ENCODE peak calls at places on chromosomes 1 and 21, in eight cellular contexts. N, U, X, K, E, I, W and J are unnamed samples.

GRCh38 chr1:91744973-91745648 is 140.8 kb downstream of the TGFBR3 start:
- DNase-seq in E (peak), N (no peak), I (no peak), W (no peak), U (peak), X (peak), K (no peak), J (peak)

GRCh38 chr1:196481616-196482015 is 126.6 kb downstream of the KCNT2 start:
- DNase-seq in U (no peak), E (no peak), N (peak), W (no peak), K (no peak), I (no peak), X (no peak), J (no peak)

GRCh38 chr1:110785055-110785454 is 87.9 kb upstream of the CD53 start:
- DNase-seq in N (no peak), E (no peak), W (no peak), X (no peak), K (no peak), U (no peak), I (no peak), J (no peak)

GRCh38 chr1:174040387-174040786 is 18.2 kb upstream of the RC3H1 start:
- DNase-seq in W (no peak), U (no peak), K (no peak), E (no peak), N (peak), I (no peak), X (no peak), J (no peak)

GRCh38 chr1:186806477-186806876 is 22.3 kb upstream of the PLA2G4A start:
- DNase-seq in I (no peak), U (no peak), N (peak), X (no peak), W (no peak), K (peak), E (no peak), J (no peak)

GRCh38 chr1:41670558-41670957 is 186.1 kb upstream of the EDN2 start:
- DNase-seq in X (no peak), N (peak), I (no peak), E (no peak), U (no peak), K (no peak), W (no peak), J (no peak)

GRCh38 chr1:184506501-184506900 is 119.7 kb downstream of the C1orf21 start:
- DNase-seq in U (no peak), X (no peak), N (no peak), E (no peak), I (no peak), K (no peak), W (no peak), J (no peak)

GRCh38 chr21:39958731-39959130 is 91.5 kb downstream of the PCP4 start:
- DNase-seq in I (no peak), U (no peak), X (no peak), N (no peak), W (no peak), E (no peak), K (no peak), J (no peak)

GRCh38 chr1:13790290-13791035 is 90.5 kb downstream of the PRDM2 start:
- DNase-seq in I (no peak), E (no peak), U (no peak), W (no peak), N (no peak), X (no peak), K (no peak), J (no peak)

GRCh38 chr1:26278303-26278702 is 1.6 kb upstream of the SH3BGRL3 start:
- DNase-seq in K (no peak), U (no peak), N (peak), I (no peak), W (no peak), E (no peak), X (no peak), J (no peak)

GRCh38 chr1:89939059-89939570 is 55.8 kb upstream of the ZNF326 start:
- DNase-seq in X (no peak), E (no peak), U (no peak), W (no peak), K (no peak), I (no peak), N (no peak), J (no peak)

GRCh38 chr1:109499661-109500536 is 6.0 kb downstream of the CYB561D1 start:
- DNase-seq in W (no peak), K (no peak), N (peak), E (no peak), X (peak), I (no peak), U (peak), J (no peak)

GRCh38 chr1:85320371-85321131 is 44.1 kb upstream of the BCL10 start:
- DNase-seq in N (peak), E (no peak), W (no peak), U (no peak), I (no peak), X (no peak), K (no peak), J (no peak)

GRCh38 chr1:157575744-157576143 is 22.1 kb downstream of the FCRL4 start:
- DNase-seq in I (no peak), K (no peak), W (no peak), N (no peak), E (no peak), X (no peak), U (no peak), J (no peak)

GRCh38 chr1:222618001-222618879 is at the start of gene MIA3:
- DNase-seq in K (peak), X (no peak), U (peak), E (peak), N (peak), I (no peak), W (no peak), J (peak)

GRCh38 chr1:85581802-85582686 is 1.5 kb downstream of the CCN1 start:
- DNase-seq in N (peak), W (peak), U (no peak), E (no peak), K (no peak), X (peak), I (no peak), J (peak)

GRCh38 chr21:14911351-14911750 is 153.4 kb downstream of the NRIP1 start:
- DNase-seq in U (no peak), K (no peak), W (no peak), X (no peak), I (no peak), N (no peak), E (no peak), J (no peak)

GRCh38 chr1:225424562-225425210 is 3.2 kb downstream of the LBR start:
- DNase-seq in K (no peak), I (no peak), X (no peak), N (peak), W (no peak), E (no peak), U (no peak), J (no peak)

GRCh38 chr1:161367684-161368398 is at the start of gene CFAP126:
- DNase-seq in N (peak), W (no peak), X (peak), I (peak), E (peak), U (peak), K (peak), J (peak)

GRCh38 chr1:226798427-226799411 is 59.6 kb upstream of the ITPKB start:
- DNase-seq in N (no peak), I (peak), E (no peak), X (no peak), K (no peak), W (no peak), U (no peak), J (no peak)

GRCh38 chr1:155001688-155002474 is 721 bp upstream of the ZBTB7B start:
- DNase-seq in U (peak), W (peak), K (peak), I (peak), N (peak), E (peak), X (peak), J (peak)
- TF ChIP-seq POLR2A in U (peak), W (peak), K (no peak), I (peak), N (no peak), E (peak), X (peak), J (peak)

GRCh38 chr1:200372095-200372884 is 37.5 kb downstream of the ZNF281 start:
- DNase-seq in W (no peak), N (peak), K (peak), U (no peak), E (no peak), I (no peak), X (no peak), J (no peak)

GRCh38 chr1:200373811-200374231 is 36.0 kb downstream of the ZNF281 start:
- DNase-seq in N (no peak), W (no peak), U (no peak), X (no peak), K (no peak), E (no peak), I (no peak), J (no peak)

GRCh38 chr1:200372885-200373181 is 37.0 kb downstream of the ZNF281 start:
- DNase-seq in K (no peak), X (no peak), E (no peak), N (no peak), I (no peak), U (no peak), W (no peak), J (no peak)

GRCh38 chr1:200376521-200376920 is 33.3 kb downstream of the ZNF281 start:
- DNase-seq in K (no peak), I (no peak), U (no peak), E (no peak), N (no peak), W (no peak), X (no peak), J (no peak)

GRCh38 chr1:200374569-200375312 is 35.1 kb downstream of the ZNF281 start:
- DNase-seq in U (no peak), K (no peak), X (no peak), I (no peak), E (no peak), W (no peak), N (peak), J (no peak)
- H3K27ac ChIP-seq in U (no peak), K (peak), X (no peak), I (no peak), E (no peak), W (no peak), N (no peak), J (no peak)

GRCh38 chr1:27873671-27874384 is 1.5 kb downstream of the THEMIS2 start:
- DNase-seq in N (no peak), U (peak), E (no peak), X (no peak), I (no peak), K (no peak), W (no peak), J (peak)
- TF ChIP-seq POLR2A in N (no peak), U (no peak), E (no peak), X (no peak), I (no peak), K (no peak), W (no peak), J (no peak)

DNA sequence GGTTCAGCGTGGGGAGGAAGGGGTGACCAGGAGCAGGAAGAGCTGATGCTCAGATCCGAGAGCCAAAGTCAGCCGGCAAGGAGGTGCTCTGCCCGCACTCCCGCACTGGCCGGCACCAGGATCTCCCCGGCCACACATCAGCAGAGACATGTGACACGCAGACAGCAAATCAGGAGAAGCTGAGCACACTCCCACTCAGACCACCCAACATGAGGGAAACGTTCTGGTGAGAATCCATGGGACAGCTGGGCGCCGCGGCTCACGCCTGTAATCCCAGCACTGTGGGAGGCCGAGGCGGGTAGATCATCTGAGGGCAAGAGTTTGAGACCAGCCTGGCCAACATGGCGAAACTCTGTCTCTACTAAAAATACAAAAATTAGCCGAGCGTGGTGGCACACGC is 18.6 kb upstream of the PTTG1IP start:
- DNase-seq in N (no peak), I (no peak), K (no peak), U (no peak), X (no peak), W (no peak), E (no peak), J (no peak)
- H3K27ac ChIP-seq in N (no peak), I (no peak), K (no peak), U (no peak), X (no peak), W (no peak), E (no peak), J (no peak)

GRCh38 chr1:6603851-6604558 is 1.3 kb upstream of the KLHL21 start:
- DNase-seq in N (peak), I (no peak), X (peak), U (peak), W (no peak), K (no peak), E (peak), J (peak)

GRCh38 chr1:6601865-6602668 is 602 bp downstream of the KLHL21 start:
- DNase-seq in N (peak), K (no peak), U (no peak), W (no peak), I (no peak), X (peak), E (peak), J (peak)

GRCh38 chr1:6602669-6603423 is at the start of gene KLHL21:
- DNase-seq in E (peak), X (peak), U (peak), I (no peak), W (peak), K (peak), N (peak), J (peak)

GRCh38 chr1:6601049-6601864 is 1.4 kb downstream of the KLHL21 start:
- DNase-seq in K (peak), W (peak), U (peak), N (peak), X (peak), I (no peak), E (peak), J (peak)

DNA sequence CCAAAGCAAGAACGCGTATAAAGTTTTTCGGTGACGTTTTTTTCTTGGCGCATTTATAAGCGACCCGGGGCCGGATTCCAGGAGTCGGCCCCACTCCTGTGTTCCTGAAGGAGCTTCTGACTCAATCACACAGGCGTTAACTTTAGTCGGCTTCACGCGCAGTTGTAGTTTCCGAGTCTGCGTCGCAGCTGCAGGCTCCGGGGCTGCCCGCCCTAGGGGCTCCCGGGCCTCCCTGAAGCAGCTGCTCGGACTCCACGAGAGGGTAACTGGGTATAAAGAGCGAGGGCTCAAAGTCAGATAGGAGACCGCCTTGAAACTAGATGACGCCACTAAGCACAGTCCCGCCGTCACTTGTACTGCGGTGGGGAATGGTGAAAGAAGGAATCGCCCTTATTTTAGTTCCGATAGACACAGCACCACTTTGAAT is 768 bp upstream of the KLHL21 start:
- DNase-seq in X (peak), N (peak), U (no peak), I (no peak), E (peak), W (no peak), K (no peak), J (peak)
- TF ChIP-seq POLR2A in X (no peak), N (peak), U (no peak), I (peak), E (no peak), W (peak), K (no peak), J (no peak)

DNA sequence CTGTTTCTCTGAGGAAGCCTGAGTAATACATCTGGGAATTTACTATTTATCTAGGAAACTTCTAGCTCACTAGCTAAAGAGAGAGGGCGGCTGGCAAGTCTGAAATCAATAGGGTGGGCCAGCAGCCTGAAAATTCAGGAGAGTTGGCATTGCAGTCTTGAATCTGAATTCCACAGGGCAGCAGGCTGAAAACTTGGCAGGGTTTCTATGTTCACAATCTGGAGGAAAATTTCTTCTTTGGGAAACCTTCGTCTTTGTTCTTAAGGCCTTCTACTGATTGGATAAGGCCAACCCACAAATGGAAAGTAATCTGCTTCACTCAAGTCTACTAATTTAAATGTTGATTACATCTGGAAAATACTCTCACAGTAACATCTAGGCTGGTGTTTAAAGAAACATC is 101.0 kb upstream of the COG2 start:
- DNase-seq in W (peak), E (no peak), X (no peak), U (no peak), K (no peak), N (no peak), I (no peak), J (no peak)
- H3K27ac ChIP-seq in W (no peak), E (no peak), X (no peak), U (no peak), K (no peak), N (no peak), I (no peak), J (no peak)

GRCh38 chr1:66332524-66332853 is 201.5 kb upstream of the SGIP1 start:
- DNase-seq in K (no peak), N (no peak), I (no peak), X (no peak), E (no peak), U (no peak), W (no peak), J (no peak)

GRCh38 chr1:66334311-66334710 is 199.6 kb upstream of the SGIP1 start:
- DNase-seq in K (no peak), W (no peak), I (no peak), U (no peak), E (no peak), X (no peak), N (no peak), J (no peak)

GRCh38 chr1:66331641-66332523 is 202.1 kb upstream of the SGIP1 start:
- DNase-seq in E (peak), K (peak), W (peak), N (peak), U (peak), X (peak), I (no peak), J (peak)

GRCh38 chr1:66335125-66335524 is 198.8 kb upstream of the SGIP1 start:
- DNase-seq in N (no peak), U (no peak), I (no peak), E (no peak), W (no peak), X (no peak), K (no peak), J (no peak)

GRCh38 chr1:66333463-66334232 is 200.3 kb upstream of the SGIP1 start:
- DNase-seq in K (no peak), W (no peak), E (no peak), I (no peak), U (peak), X (no peak), N (no peak), J (no peak)
- TF ChIP-seq POLR2A in K (no peak), W (no peak), E (no peak), I (peak), U (no peak), X (no peak), N (no peak), J (no peak)

GRCh38 chr1:243416510-243416909 is 160.7 kb downstream of the SDCCAG8 start:
- DNase-seq in I (no peak), U (no peak), W (no peak), K (no peak), X (no peak), E (no peak), N (no peak), J (no peak)

GRCh38 chr1:243422362-243422761 is 166.5 kb downstream of the SDCCAG8 start:
- DNase-seq in X (no peak), E (no peak), K (no peak), I (no peak), W (no peak), N (no peak), U (no peak), J (no peak)

GRCh38 chr1:243420369-243420768 is 164.5 kb downstream of the SDCCAG8 start:
- DNase-seq in K (no peak), I (no peak), E (no peak), W (no peak), N (no peak), X (no peak), U (no peak), J (no peak)

GRCh38 chr1:243420968-243421675 is 165.3 kb downstream of the SDCCAG8 start:
- DNase-seq in U (no peak), K (no peak), E (no peak), N (no peak), X (no peak), W (no peak), I (no peak), J (no peak)

GRCh38 chr1:243421784-243422183 is 165.9 kb downstream of the SDCCAG8 start:
- DNase-seq in W (no peak), I (no peak), K (peak), U (peak), N (peak), E (peak), X (no peak), J (no peak)
- H3K27ac ChIP-seq in W (no peak), I (peak), K (peak), U (no peak), N (no peak), E (peak), X (no peak), J (no peak)

GRCh38 chr1:84141177-84142003 is 2.7 kb upstream of the PRKACB start:
- DNase-seq in E (no peak), I (no peak), X (no peak), K (no peak), N (peak), W (no peak), U (no peak), J (no peak)

GRCh38 chr1:84145051-84145450 is 980 bp downstream of the PRKACB start:
- DNase-seq in U (no peak), K (no peak), I (no peak), E (no peak), W (no peak), N (peak), X (no peak), J (no peak)

GRCh38 chr1:84146375-84147032 is 2.4 kb downstream of the PRKACB start:
- DNase-seq in N (peak), I (no peak), E (no peak), X (no peak), W (no peak), K (no peak), U (no peak), J (no peak)

GRCh38 chr1:84148758-84149157 is 4.7 kb downstream of the PRKACB start:
- DNase-seq in X (no peak), I (no peak), U (no peak), N (no peak), W (no peak), E (no peak), K (no peak), J (no peak)

DNA sequence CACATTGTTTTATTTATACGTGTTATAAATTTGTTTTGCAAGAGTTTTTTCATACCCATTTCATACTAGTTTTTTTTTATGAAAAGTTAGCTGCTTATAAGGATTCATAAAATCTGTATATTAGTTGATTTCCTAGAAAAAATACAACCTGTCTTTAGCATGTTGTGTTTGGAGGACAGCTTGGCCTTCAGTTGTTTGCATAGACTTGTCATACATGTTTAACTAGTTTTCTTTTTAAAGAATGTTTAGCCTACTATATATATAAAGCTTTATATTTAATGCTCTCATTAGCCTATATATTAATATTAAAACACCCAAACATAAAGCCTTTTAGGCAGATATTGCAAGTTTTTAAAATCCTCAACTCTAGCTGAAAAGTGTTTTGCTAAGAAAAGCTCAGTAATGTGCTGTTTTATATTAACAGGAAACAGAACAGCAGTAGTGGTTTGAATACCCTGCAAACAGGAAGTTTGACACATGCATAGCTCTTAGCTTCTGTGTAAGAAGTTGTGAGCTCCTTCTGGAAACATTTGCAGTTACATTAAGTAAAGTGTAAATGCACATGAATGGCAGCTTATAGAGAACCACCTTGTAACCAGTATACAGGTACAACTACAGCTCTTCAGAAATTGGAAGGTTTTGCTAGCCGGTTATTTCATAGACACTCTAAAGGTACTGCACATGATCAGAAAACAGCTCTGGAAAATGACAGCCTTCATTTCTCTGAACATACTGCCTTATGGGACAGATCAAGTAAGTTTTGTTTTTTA is at the start of gene PRKACB:
- DNase-seq in U (no peak), I (peak), E (no peak), N (peak), X (no peak), K (no peak), W (no peak), J (no peak)
- TF ChIP-seq POLR2A in U (no peak), I (no peak), E (no peak), N (no peak), X (no peak), K (no peak), W (no peak), J (no peak)